ENCODE peak calls at places on chromosomes 1 and 21, in nine cellular contexts. Z, P, V, M, H, T, K, G and Q are unnamed samples.

GRCh38 chr1:56409112-56409691 is 170.2 kb downstream of the PLPP3 start:
- DNase-seq in Z (peak; percentile 23), P (no peak), V (no peak), M (peak; percentile 63), H (no peak), T (peak; percentile 44), K (no peak), G (no peak), Q (no peak)

GRCh38 chr1:201708085-201708512 is 120.9 kb upstream of the IPO9 start:
- DNase-seq in Z (no peak), P (no peak), V (no peak), M (no peak), H (no peak), T (no peak), K (no peak), G (peak; percentile 55), Q (no peak)

GRCh38 chr21:14836950-14837349 is 227.8 kb downstream of the NRIP1 start:
- DNase-seq in Z (no peak), P (no peak), V (no peak), M (no peak), H (no peak), T (no peak), K (no peak), G (no peak), Q (no peak)

GRCh38 chr1:97379387-97380075 is 541.3 kb downstream of the DPYD start:
- DNase-seq in Z (no peak), P (no peak), V (no peak), M (no peak), H (no peak), T (no peak), K (no peak), G (no peak), Q (no peak)

GRCh38 chr1:15152318-15153183 is 996 bp upstream of the TMEM51 start:
- DNase-seq in Z (no peak), P (no peak), V (peak; percentile 93), M (peak; percentile 82), H (peak; percentile 77), T (peak; percentile 83), K (peak; percentile 70), G (peak; percentile 94), Q (no peak)

GRCh38 chr1:246005067-246005466 is 502.0 kb downstream of the SMYD3 start:
- DNase-seq in Z (no peak), P (no peak), V (no peak), M (no peak), H (peak; percentile 96), T (no peak), K (no peak), G (no peak), Q (no peak)

GRCh38 chr1:1399870-1400575 is 888 bp upstream of the CCNL2 start:
- DNase-seq in Z (no peak), P (no peak), V (peak; percentile 56), M (peak; percentile 37), H (no peak), T (no peak), K (no peak), G (no peak), Q (no peak)

GRCh38 chr1:172397221-172397620 is 23.3 kb upstream of the C1orf105 start:
- DNase-seq in Z (no peak), P (no peak), V (no peak), M (no peak), H (peak; percentile 40), T (no peak), K (no peak), G (no peak), Q (peak; percentile 39)

GRCh38 chr1:168180148-168180524 is 1.4 kb downstream of the TIPRL start:
- DNase-seq in Z (no peak), P (no peak), V (no peak), M (no peak), H (no peak), T (no peak), K (no peak), G (no peak), Q (no peak)

GRCh38 chr21:15730484-15731242 is 881 bp downstream of the USP25 start:
- DNase-seq in Z (no peak), P (no peak), V (no peak), M (no peak), H (no peak), T (no peak), K (no peak), G (peak; percentile 12), Q (no peak)

GRCh38 chr1:145720878-145721671 is 1.8 kb downstream of the CD160 start:
- DNase-seq in Z (no peak), P (no peak), V (peak; percentile 79), M (peak; percentile 81), H (no peak), T (peak; percentile 69), K (peak; percentile 47), G (peak; percentile 81), Q (no peak)

GRCh38 chr1:36419158-36419557 is 21.4 kb upstream of the LSM10 start:
- DNase-seq in Z (no peak), P (no peak), V (no peak), M (no peak), H (no peak), T (no peak), K (no peak), G (no peak), Q (no peak)

GRCh38 chr1:238088891-238089290 is 198.2 kb upstream of the ZP4 start:
- DNase-seq in Z (no peak), P (no peak), V (no peak), M (no peak), H (peak; percentile 6), T (no peak), K (no peak), G (no peak), Q (no peak)

GRCh38 chr1:220711086-220711809 is 21.1 kb downstream of the C1orf115 start:
- DNase-seq in Z (no peak), P (no peak), V (no peak), M (no peak), H (no peak), T (no peak), K (no peak), G (no peak), Q (no peak)

GRCh38 chr1:6448749-6449631 is 17.0 kb downstream of the TNFRSF25 start:
- DNase-seq in Z (no peak), P (no peak), V (peak; percentile 50), M (no peak), H (no peak), T (no peak), K (no peak), G (peak; percentile 73), Q (no peak)

GRCh38 chr1:26110731-26111529 is 694 bp upstream of the PDIK1L start:
- DNase-seq in Z (no peak), P (no peak), V (peak; percentile 86), M (peak; percentile 87), H (peak; percentile 27), T (peak; percentile 80), K (peak; percentile 60), G (peak; percentile 90), Q (no peak)

DNA sequence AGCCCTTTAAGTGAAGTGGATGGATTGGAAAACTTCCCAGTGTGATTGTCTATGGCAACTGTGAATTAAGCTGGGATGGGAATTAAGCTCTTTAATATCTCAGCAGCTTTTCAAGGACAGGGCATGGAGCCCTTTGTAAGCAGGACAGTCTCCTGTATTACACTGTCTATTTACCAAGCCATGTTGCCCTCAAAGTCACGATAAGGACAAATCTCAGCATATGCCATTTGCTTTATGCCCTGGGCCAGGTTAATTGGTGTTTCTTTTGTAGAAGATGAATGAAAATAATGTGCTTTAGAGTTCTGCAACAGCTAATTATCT is 17.6 kb downstream of the UTP25 start:
- DNase-seq in Z (no peak), P (no peak), V (no peak), M (no peak), H (no peak), T (no peak), K (no peak), G (no peak), Q (no peak)
- TF ChIP-seq CTCF in Z (no peak), P (no peak), V (no peak), M (no peak), H (no peak), T (no peak), K (no peak), G (no peak), Q (no peak)

GRCh38 chr21:45478115-45478801 is 64.0 kb downstream of the SLC19A1 start:
- DNase-seq in Z (peak; percentile 49), P (no peak), V (peak; percentile 80), M (peak; percentile 55), H (peak; percentile 34), T (peak; percentile 54), K (no peak), G (peak; percentile 82), Q (peak; percentile 38)
- H3K4me3 ChIP-seq in Z (no peak overlapping the region), P (peak overlapping the region; percentile 4), V (no peak overlapping the region), M (no peak overlapping the region), H (no peak overlapping the region), T (no peak overlapping the region), K (no peak overlapping the region), G (no peak overlapping the region), Q (peak overlapping the region; percentile 41)

GRCh38 chr1:217327901-217328300 is 303.0 kb downstream of the GPATCH2 start:
- DNase-seq in Z (no peak), P (no peak), V (no peak), M (no peak), H (no peak), T (no peak), K (no peak), G (no peak), Q (no peak)

GRCh38 chr1:217333939-217334338 is 297.0 kb downstream of the GPATCH2 start:
- DNase-seq in Z (peak; percentile 58), P (no peak), V (no peak), M (peak; percentile 36), H (no peak), T (no peak), K (no peak), G (peak; percentile 20), Q (peak; percentile 8)

GRCh38 chr1:217336724-217337123 is 294.2 kb downstream of the GPATCH2 start:
- DNase-seq in Z (no peak), P (no peak), V (no peak), M (no peak), H (no peak), T (no peak), K (no peak), G (no peak), Q (no peak)

GRCh38 chr1:217331698-217332097 is 299.2 kb downstream of the GPATCH2 start:
- DNase-seq in Z (no peak), P (no peak), V (no peak), M (no peak), H (no peak), T (no peak), K (no peak), G (no peak), Q (no peak)

GRCh38 chr1:217332426-217333065 is 298.3 kb downstream of the GPATCH2 start:
- DNase-seq in Z (no peak), P (no peak), V (no peak), M (no peak), H (no peak), T (no peak), K (no peak), G (peak; percentile 32), Q (no peak)
- TF ChIP-seq CTCF in Z (no peak), P (no peak), V (no peak), M (no peak), H (no peak), T (no peak), K (no peak), G (no peak), Q (no peak)

DNA sequence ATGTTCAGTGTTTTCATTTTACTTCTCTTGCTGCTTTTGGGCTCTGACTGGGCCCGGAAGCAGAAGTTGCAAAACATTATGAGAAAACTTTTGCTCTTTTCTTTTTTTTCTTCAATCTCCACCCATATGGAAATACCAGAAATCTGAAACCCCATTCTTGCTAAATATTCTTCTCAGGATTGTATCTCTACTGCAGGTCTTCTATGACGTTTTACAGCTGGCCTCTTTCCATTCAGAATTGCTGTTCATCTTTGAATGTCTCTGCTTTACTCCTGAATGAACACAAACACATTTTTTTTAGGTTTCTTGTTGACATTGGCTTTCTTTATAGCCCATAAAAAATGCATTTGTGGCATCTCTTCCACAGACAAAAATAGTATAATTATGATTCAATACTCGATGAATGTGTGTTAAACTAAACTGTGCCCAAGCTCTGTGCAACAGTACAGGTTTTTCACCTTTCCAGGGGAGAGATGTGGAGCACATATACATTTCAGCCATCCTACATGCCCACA is 18.8 kb downstream of the PTPRC start:
- DNase-seq in Z (no peak), P (no peak), V (no peak), M (no peak), H (peak; percentile 99), T (no peak), K (no peak), G (peak; percentile 59), Q (no peak)
- H3K4me3 ChIP-seq in Z (no peak overlapping the region), P (no peak overlapping the region), V (no peak overlapping the region), M (no peak overlapping the region), H (no peak overlapping the region), T (no peak overlapping the region), K (no peak overlapping the region), G (no peak overlapping the region), Q (peak overlapping the region; percentile 11)